ENCODE peak calls at places on chromosomes 5 and 9, in five cellular contexts. One of them, this sample, is unnamed.

GRCh38 chr9:128886211-128886826 is 4.4 kb downstream of the LRRC8A start:
- DNase-seq in transverse colon: no peak
- DNase-seq in CD4-positive, alpha-beta memory T cell: no peak
- DNase-seq in endodermal cell: no peak
- DNase-seq in upper lobe of right lung: no peak
- DNase-seq in this sample: no peak

GRCh38 chr5:164027738-164028137 is 522.3 kb downstream of the MAT2B start:
- DNase-seq in endodermal cell: no peak
- DNase-seq in upper lobe of right lung: no peak
- DNase-seq in transverse colon: no peak
- DNase-seq in CD4-positive, alpha-beta memory T cell: no peak
- DNase-seq in this sample: no peak

GRCh38 chr5:105982526-105982925 is 1688.2 kb downstream of the EFNA5 start:
- DNase-seq in upper lobe of right lung: no peak
- DNase-seq in CD4-positive, alpha-beta memory T cell: no peak
- DNase-seq in endodermal cell: no peak
- DNase-seq in transverse colon: no peak
- DNase-seq in this sample: no peak

GRCh38 chr9:116855881-116856662 is 169.0 kb downstream of the TRIM32 start:
- DNase-seq in transverse colon: no peak
- DNase-seq in upper lobe of right lung: no peak
- DNase-seq in endodermal cell: no peak
- DNase-seq in CD4-positive, alpha-beta memory T cell: no peak
- DNase-seq in this sample: no peak

GRCh38 chr9:127765418-127765817 is 13.0 kb downstream of the SH2D3C start:
- DNase-seq in transverse colon: no peak
- DNase-seq in CD4-positive, alpha-beta memory T cell: no peak
- DNase-seq in endodermal cell: no peak
- DNase-seq in upper lobe of right lung: no peak
- DNase-seq in this sample: no peak

GRCh38 chr5:81837667-81838306 is 86.9 kb upstream of the SSBP2 start:
- DNase-seq in endodermal cell: no peak
- DNase-seq in upper lobe of right lung: no peak
- DNase-seq in transverse colon: no peak
- DNase-seq in CD4-positive, alpha-beta memory T cell: no peak
- DNase-seq in this sample: no peak

GRCh38 chr9:104304925-104305324 is 199.1 kb upstream of the OR13F1 start:
- DNase-seq in transverse colon: no peak
- DNase-seq in endodermal cell: peak; percentile 82
- DNase-seq in upper lobe of right lung: no peak
- DNase-seq in CD4-positive, alpha-beta memory T cell: no peak
- DNase-seq in this sample: no peak

GRCh38 chr9:130444565-130445221 is at the start of gene ASS1:
- DNase-seq in transverse colon: peak; percentile 91
- DNase-seq in upper lobe of right lung: peak; percentile 93
- DNase-seq in CD4-positive, alpha-beta memory T cell: peak; percentile 21
- DNase-seq in endodermal cell: peak; percentile 90
- DNase-seq in this sample: peak; percentile 20

GRCh38 chr5:64947031-64947430 is 178.3 kb downstream of the CWC27 start:
- DNase-seq in transverse colon: no peak
- DNase-seq in upper lobe of right lung: no peak
- DNase-seq in CD4-positive, alpha-beta memory T cell: no peak
- DNase-seq in endodermal cell: no peak
- DNase-seq in this sample: no peak

GRCh38 chr5:132209131-132209530 is 18.5 kb downstream of the P4HA2 start:
- DNase-seq in transverse colon: no peak
- DNase-seq in upper lobe of right lung: no peak
- DNase-seq in endodermal cell: peak; percentile 22
- DNase-seq in CD4-positive, alpha-beta memory T cell: no peak
- DNase-seq in this sample: no peak

GRCh38 chr5:102666164-102666951 is 88.7 kb upstream of the PAM start:
- DNase-seq in CD4-positive, alpha-beta memory T cell: no peak
- DNase-seq in upper lobe of right lung: no peak
- DNase-seq in transverse colon: no peak
- DNase-seq in endodermal cell: no peak
- DNase-seq in this sample: no peak

GRCh38 chr9:99127372-99128132 is 22.6 kb downstream of the TGFBR1 start:
- DNase-seq in transverse colon: no peak
- DNase-seq in CD4-positive, alpha-beta memory T cell: no peak
- DNase-seq in endodermal cell: no peak
- DNase-seq in upper lobe of right lung: no peak
- DNase-seq in this sample: no peak

GRCh38 chr5:149413477-149414210 is 34.6 kb upstream of the IL17B start:
- DNase-seq in endodermal cell: no peak
- DNase-seq in upper lobe of right lung: peak; percentile 20
- DNase-seq in transverse colon: no peak
- DNase-seq in CD4-positive, alpha-beta memory T cell: no peak
- DNase-seq in this sample: no peak

GRCh38 chr9:136923881-136924280 is 20.7 kb downstream of the FBXW5 start:
- DNase-seq in endodermal cell: no peak
- DNase-seq in CD4-positive, alpha-beta memory T cell: no peak
- DNase-seq in transverse colon: no peak
- DNase-seq in upper lobe of right lung: no peak
- DNase-seq in this sample: no peak

GRCh38 chr9:124522121-124523098 is 15.2 kb upstream of the NR5A1 start:
- DNase-seq in endodermal cell: peak; percentile 89
- DNase-seq in CD4-positive, alpha-beta memory T cell: no peak
- DNase-seq in transverse colon: no peak
- DNase-seq in upper lobe of right lung: no peak
- DNase-seq in this sample: no peak

GRCh38 chr9:107260437-107261081 is 22.5 kb upstream of the RAD23B start:
- DNase-seq in transverse colon: no peak
- DNase-seq in CD4-positive, alpha-beta memory T cell: no peak
- DNase-seq in upper lobe of right lung: no peak
- DNase-seq in endodermal cell: no peak
- DNase-seq in this sample: no peak

GRCh38 chr9:77291714-77292113 is 114.4 kb downstream of the VPS13A start:
- DNase-seq in CD4-positive, alpha-beta memory T cell: no peak
- DNase-seq in endodermal cell: peak; percentile 77
- DNase-seq in upper lobe of right lung: no peak
- DNase-seq in transverse colon: no peak
- DNase-seq in this sample: no peak

GRCh38 chr5:175517824-175518450 is 39.6 kb downstream of the SFXN1 start:
- DNase-seq in transverse colon: no peak
- DNase-seq in upper lobe of right lung: no peak
- DNase-seq in endodermal cell: no peak
- DNase-seq in CD4-positive, alpha-beta memory T cell: no peak
- DNase-seq in this sample: no peak

GRCh38 chr9:2337131-2337530 is 284.5 kb upstream of the VLDLR start:
- DNase-seq in CD4-positive, alpha-beta memory T cell: no peak
- DNase-seq in endodermal cell: no peak
- DNase-seq in transverse colon: no peak
- DNase-seq in upper lobe of right lung: no peak
- DNase-seq in this sample: no peak

GRCh38 chr9:2335260-2335659 is 286.3 kb upstream of the VLDLR start:
- DNase-seq in CD4-positive, alpha-beta memory T cell: no peak
- DNase-seq in upper lobe of right lung: no peak
- DNase-seq in endodermal cell: no peak
- DNase-seq in transverse colon: no peak
- DNase-seq in this sample: no peak

GRCh38 chr9:2337602-2338001 is 284.0 kb upstream of the VLDLR start:
- DNase-seq in upper lobe of right lung: no peak
- DNase-seq in endodermal cell: no peak
- DNase-seq in CD4-positive, alpha-beta memory T cell: no peak
- DNase-seq in transverse colon: no peak
- DNase-seq in this sample: no peak

GRCh38 chr9:2338770-2339169 is 282.8 kb upstream of the VLDLR start:
- DNase-seq in upper lobe of right lung: no peak
- DNase-seq in endodermal cell: no peak
- DNase-seq in CD4-positive, alpha-beta memory T cell: no peak
- DNase-seq in transverse colon: no peak
- DNase-seq in this sample: no peak

GRCh38 chr9:2336055-2336454 is 285.5 kb upstream of the VLDLR start:
- DNase-seq in upper lobe of right lung: no peak
- DNase-seq in CD4-positive, alpha-beta memory T cell: no peak
- DNase-seq in endodermal cell: no peak
- DNase-seq in transverse colon: no peak
- DNase-seq in this sample: no peak
- H3K27ac ChIP-seq in upper lobe of right lung: no peak overlapping the region
- H3K27ac ChIP-seq in CD4-positive, alpha-beta memory T cell: no peak overlapping the region
- H3K27ac ChIP-seq in endodermal cell: no peak overlapping the region
- H3K27ac ChIP-seq in transverse colon: no peak overlapping the region
- H3K27ac ChIP-seq in this sample: no peak overlapping the region

GRCh38 chr5:98880151-98880550 is 48.7 kb downstream of the CHD1 start:
- DNase-seq in transverse colon: no peak
- DNase-seq in endodermal cell: no peak
- DNase-seq in upper lobe of right lung: no peak
- DNase-seq in CD4-positive, alpha-beta memory T cell: no peak
- DNase-seq in this sample: no peak
- H3K36me3 ChIP-seq in transverse colon: no peaks in the 10 kb centered on the region
- H3K36me3 ChIP-seq in endodermal cell: peaks cover 91% of the 10 kb centered on the region
- H3K36me3 ChIP-seq in upper lobe of right lung: peaks cover 96% of the 10 kb centered on the region
- H3K36me3 ChIP-seq in CD4-positive, alpha-beta memory T cell: peaks cover 47% of the 10 kb centered on the region
- H3K36me3 ChIP-seq in this sample: no peaks in the 10 kb centered on the region

GRCh38 chr9:86987900-86988299 is 40.6 kb upstream of the GAS1 start:
- DNase-seq in endodermal cell: no peak
- DNase-seq in transverse colon: no peak
- DNase-seq in CD4-positive, alpha-beta memory T cell: no peak
- DNase-seq in upper lobe of right lung: no peak
- DNase-seq in this sample: no peak

GRCh38 chr9:86980802-86981201 is 33.5 kb upstream of the GAS1 start:
- DNase-seq in CD4-positive, alpha-beta memory T cell: no peak
- DNase-seq in upper lobe of right lung: no peak
- DNase-seq in endodermal cell: no peak
- DNase-seq in transverse colon: no peak
- DNase-seq in this sample: no peak

GRCh38 chr9:86979686-86980085 is 32.4 kb upstream of the GAS1 start:
- DNase-seq in transverse colon: no peak
- DNase-seq in CD4-positive, alpha-beta memory T cell: no peak
- DNase-seq in upper lobe of right lung: no peak
- DNase-seq in endodermal cell: no peak
- DNase-seq in this sample: no peak

GRCh38 chr9:86985132-86985531 is 37.8 kb upstream of the GAS1 start:
- DNase-seq in upper lobe of right lung: no peak
- DNase-seq in endodermal cell: no peak
- DNase-seq in CD4-positive, alpha-beta memory T cell: no peak
- DNase-seq in transverse colon: no peak
- DNase-seq in this sample: no peak

GRCh38 chr9:86983260-86984255 is 36.3 kb upstream of the GAS1 start:
- DNase-seq in upper lobe of right lung: no peak
- DNase-seq in transverse colon: no peak
- DNase-seq in CD4-positive, alpha-beta memory T cell: no peak
- DNase-seq in endodermal cell: no peak
- DNase-seq in this sample: no peak
- H3K4me3 ChIP-seq in upper lobe of right lung: no peak overlapping the region
- H3K4me3 ChIP-seq in transverse colon: no peak overlapping the region
- H3K4me3 ChIP-seq in CD4-positive, alpha-beta memory T cell: no peak overlapping the region
- H3K4me3 ChIP-seq in endodermal cell: no peak overlapping the region
- H3K4me3 ChIP-seq in this sample: no peak overlapping the region

GRCh38 chr9:72213906-72214305 is 64.7 kb downstream of the GDA start:
- DNase-seq in transverse colon: no peak
- DNase-seq in endodermal cell: no peak
- DNase-seq in CD4-positive, alpha-beta memory T cell: no peak
- DNase-seq in upper lobe of right lung: no peak
- DNase-seq in this sample: no peak
- H3K27ac ChIP-seq in transverse colon: no peak overlapping the region
- H3K27ac ChIP-seq in endodermal cell: no peak overlapping the region
- H3K27ac ChIP-seq in CD4-positive, alpha-beta memory T cell: no peak overlapping the region
- H3K27ac ChIP-seq in upper lobe of right lung: no peak overlapping the region
- H3K27ac ChIP-seq in this sample: no peak overlapping the region

GRCh38 chr5:126490167-126490937 is 67.1 kb downstream of the GRAMD2B start:
- DNase-seq in CD4-positive, alpha-beta memory T cell: no peak
- DNase-seq in transverse colon: no peak
- DNase-seq in endodermal cell: peak; percentile 73
- DNase-seq in upper lobe of right lung: no peak
- DNase-seq in this sample: no peak
- H3K36me3 ChIP-seq in CD4-positive, alpha-beta memory T cell: peaks cover 11% of the 10 kb centered on the region
- H3K36me3 ChIP-seq in transverse colon: no peaks in the 10 kb centered on the region
- H3K36me3 ChIP-seq in endodermal cell: peaks cover 26% of the 10 kb centered on the region
- H3K36me3 ChIP-seq in upper lobe of right lung: peaks cover 64% of the 10 kb centered on the region
- H3K36me3 ChIP-seq in this sample: no peaks in the 10 kb centered on the region

DNA sequence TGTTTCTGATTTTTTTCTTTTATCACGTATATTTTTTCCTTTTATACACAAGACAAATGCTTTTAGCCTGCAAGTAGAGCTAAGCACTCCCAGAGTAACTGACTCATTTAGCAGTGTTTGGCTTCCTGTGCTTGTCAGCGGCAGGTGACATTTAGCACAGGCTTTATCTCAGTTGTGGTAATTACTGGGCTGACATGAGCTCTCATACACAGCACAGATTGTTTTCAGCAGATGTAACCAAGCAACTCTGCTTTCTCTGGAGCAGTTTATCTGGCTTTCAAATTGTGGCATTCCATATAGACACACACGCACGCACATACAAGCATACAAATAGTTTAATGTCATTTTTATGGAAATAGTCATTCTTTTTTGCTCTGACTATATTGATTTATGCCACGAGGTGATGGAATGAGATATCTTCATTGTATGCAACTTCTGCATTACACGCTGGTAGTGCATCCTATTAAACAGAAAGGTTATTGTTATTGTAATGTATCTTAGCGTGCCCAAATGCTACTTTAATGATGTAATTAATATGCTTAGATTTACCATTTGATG is 379.0 kb upstream of the GRAMD2B start:
- DNase-seq in upper lobe of right lung: no peak
- DNase-seq in transverse colon: no peak
- DNase-seq in CD4-positive, alpha-beta memory T cell: no peak
- DNase-seq in endodermal cell: no peak
- DNase-seq in this sample: no peak
- H3K4me3 ChIP-seq in upper lobe of right lung: no peak overlapping the region
- H3K4me3 ChIP-seq in transverse colon: no peak overlapping the region
- H3K4me3 ChIP-seq in CD4-positive, alpha-beta memory T cell: no peak overlapping the region
- H3K4me3 ChIP-seq in endodermal cell: no peak overlapping the region
- H3K4me3 ChIP-seq in this sample: no peak overlapping the region

GRCh38 chr9:109997682-109998081 is 210.3 kb downstream of the C9orf152 start:
- DNase-seq in upper lobe of right lung: no peak
- DNase-seq in endodermal cell: no peak
- DNase-seq in transverse colon: no peak
- DNase-seq in CD4-positive, alpha-beta memory T cell: no peak
- DNase-seq in this sample: no peak
- H3K27ac ChIP-seq in upper lobe of right lung: no peak overlapping the region
- H3K27ac ChIP-seq in endodermal cell: no peak overlapping the region
- H3K27ac ChIP-seq in transverse colon: no peak overlapping the region
- H3K27ac ChIP-seq in CD4-positive, alpha-beta memory T cell: no peak overlapping the region
- H3K27ac ChIP-seq in this sample: no peak overlapping the region

GRCh38 chr5:146240951-146241350 is 37.5 kb downstream of the RBM27 start:
- DNase-seq in upper lobe of right lung: no peak
- DNase-seq in CD4-positive, alpha-beta memory T cell: no peak
- DNase-seq in transverse colon: no peak
- DNase-seq in endodermal cell: no peak
- DNase-seq in this sample: no peak
- H3K36me3 ChIP-seq in upper lobe of right lung: peaks cover 63% of the 10 kb centered on the region
- H3K36me3 ChIP-seq in CD4-positive, alpha-beta memory T cell: peaks cover 23% of the 10 kb centered on the region
- H3K36me3 ChIP-seq in transverse colon: no peaks in the 10 kb centered on the region
- H3K36me3 ChIP-seq in endodermal cell: peaks cover 57% of the 10 kb centered on the region
- H3K36me3 ChIP-seq in this sample: peaks cover 67% of the 10 kb centered on the region